ENCODE peak calls at places on chromosomes 11 and 22, in six cellular contexts. N, Y, O, V, G and K are unnamed samples.

GRCh38 chr22:46542011-46542985 is 4.9 kb upstream of the CELSR1 start:
- DNase-seq in N (peak; percentile 83), Y (peak; percentile 52), O (peak; percentile 21), V (peak; percentile 66), G (peak; percentile 45), K (peak; percentile 87)

GRCh38 chr11:45045692-45046471 is 95.2 kb upstream of the TP53I11 start:
- DNase-seq in N (peak; percentile 69), Y (no peak), O (no peak), V (peak; percentile 34), G (no peak), K (peak; percentile 79)

GRCh38 chr11:64659417-64660144 is 63.4 kb downstream of the NRXN2 start:
- DNase-seq in N (peak; percentile 64), Y (peak; percentile 87), O (no peak), V (no peak), G (peak; percentile 39), K (peak; percentile 93)

GRCh38 chr11:1759851-1760220 is 3.9 kb downstream of the CTSD start:
- DNase-seq in N (no peak), Y (no peak), O (no peak), V (no peak), G (no peak), K (no peak)

GRCh38 chr11:9753031-9753430 is 89.2 kb downstream of the SWAP70 start:
- DNase-seq in N (no peak), Y (no peak), O (no peak), V (no peak), G (peak; percentile 32), K (peak; percentile 84)

GRCh38 chr11:116353517-116353916 is 419.3 kb downstream of the BUD13 start:
- DNase-seq in N (no peak), Y (no peak), O (no peak), V (no peak), G (no peak), K (no peak)

GRCh38 chr11:37984991-37985390 is 1387.0 kb upstream of the RAG2 start:
- DNase-seq in N (no peak), Y (no peak), O (no peak), V (no peak), G (no peak), K (no peak)

GRCh38 chr11:102267602-102268001 is 49.7 kb upstream of the BIRC3 start:
- DNase-seq in N (peak; percentile 40), Y (peak; percentile 33), O (no peak), V (peak; percentile 18), G (no peak), K (no peak)

GRCh38 chr11:119739021-119739703 is 10.2 kb upstream of the NECTIN1 start:
- DNase-seq in N (no peak), Y (no peak), O (no peak), V (no peak), G (no peak), K (no peak)

GRCh38 chr11:73510106-73510505 is 87.8 kb downstream of the FAM168A start:
- DNase-seq in N (no peak), Y (no peak), O (no peak), V (no peak), G (no peak), K (no peak)

GRCh38 chr11:46302866-46303265 is 25.4 kb downstream of the CREB3L1 start:
- DNase-seq in N (no peak), Y (no peak), O (peak; percentile 87), V (no peak), G (no peak), K (no peak)

GRCh38 chr11:2825886-2826678 is 59.5 kb downstream of the CDKN1C start:
- DNase-seq in N (peak; percentile 20), Y (no peak), O (no peak), V (peak; percentile 61), G (peak; percentile 60), K (peak; percentile 92)
- TF ChIP-seq MYC in N (no peak), Y (no peak), O (no peak), V (no peak), G (no peak), K (peak; percentile 62)

GRCh38 chr22:20922141-20922751 is 5.0 kb downstream of the CRKL start:
- DNase-seq in N (no peak), Y (peak; percentile 49), O (no peak), V (no peak), G (no peak), K (no peak)
- TF ChIP-seq MYC in N (no peak), Y (no peak), O (no peak), V (no peak), G (no peak), K (no peak)

DNA sequence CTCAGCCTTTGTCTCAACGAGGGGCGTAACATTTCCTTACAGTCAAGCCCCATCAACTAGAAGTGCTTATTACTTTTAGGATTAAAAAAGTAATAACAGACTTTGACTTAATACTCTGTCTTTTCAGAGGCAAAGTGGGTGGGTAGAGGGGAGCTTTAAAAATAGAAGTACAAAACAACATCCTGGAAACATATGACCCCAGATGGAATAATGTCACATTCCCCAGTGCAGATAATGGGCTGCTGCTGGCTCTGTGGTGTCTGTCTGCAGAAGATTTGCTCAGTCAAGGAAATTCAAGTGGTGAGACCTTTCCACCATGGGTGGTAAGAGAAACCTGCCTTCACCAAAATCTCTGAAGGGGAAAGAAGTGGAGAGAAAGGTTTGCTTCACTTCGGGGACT is 36.2 kb downstream of the PPP2R1B start:
- DNase-seq in N (no peak), Y (peak; percentile 21), O (no peak), V (peak; percentile 59), G (no peak), K (no peak)
- TF ChIP-seq MYC in N (no peak), Y (no peak), O (no peak), V (no peak), G (no peak), K (no peak)

DNA sequence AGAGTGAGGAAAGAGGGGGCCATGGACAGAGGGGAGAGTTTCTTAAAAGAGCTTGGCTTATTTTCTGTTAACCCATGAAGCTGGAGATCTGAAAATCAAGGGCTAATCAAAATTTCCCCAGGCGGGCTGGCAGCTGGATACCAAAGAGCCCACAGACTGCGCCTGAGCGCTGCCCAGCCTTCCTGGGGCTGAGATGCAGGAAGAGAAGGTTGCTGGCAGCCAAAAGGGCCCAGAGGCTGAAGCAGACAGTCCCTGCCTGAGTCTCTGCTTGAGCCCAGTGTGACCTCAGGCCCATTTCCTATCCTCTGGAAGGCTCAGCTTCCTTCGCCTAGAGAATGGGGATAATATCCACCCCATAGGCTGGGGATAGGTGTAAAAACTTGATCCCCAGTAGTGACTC is 49.1 kb downstream of the ARRB1 start:
- DNase-seq in N (no peak), Y (no peak), O (no peak), V (peak; percentile 34), G (no peak), K (no peak)
- TF ChIP-seq MYC in N (no peak), Y (no peak), O (no peak), V (no peak), G (no peak), K (no peak)

DNA sequence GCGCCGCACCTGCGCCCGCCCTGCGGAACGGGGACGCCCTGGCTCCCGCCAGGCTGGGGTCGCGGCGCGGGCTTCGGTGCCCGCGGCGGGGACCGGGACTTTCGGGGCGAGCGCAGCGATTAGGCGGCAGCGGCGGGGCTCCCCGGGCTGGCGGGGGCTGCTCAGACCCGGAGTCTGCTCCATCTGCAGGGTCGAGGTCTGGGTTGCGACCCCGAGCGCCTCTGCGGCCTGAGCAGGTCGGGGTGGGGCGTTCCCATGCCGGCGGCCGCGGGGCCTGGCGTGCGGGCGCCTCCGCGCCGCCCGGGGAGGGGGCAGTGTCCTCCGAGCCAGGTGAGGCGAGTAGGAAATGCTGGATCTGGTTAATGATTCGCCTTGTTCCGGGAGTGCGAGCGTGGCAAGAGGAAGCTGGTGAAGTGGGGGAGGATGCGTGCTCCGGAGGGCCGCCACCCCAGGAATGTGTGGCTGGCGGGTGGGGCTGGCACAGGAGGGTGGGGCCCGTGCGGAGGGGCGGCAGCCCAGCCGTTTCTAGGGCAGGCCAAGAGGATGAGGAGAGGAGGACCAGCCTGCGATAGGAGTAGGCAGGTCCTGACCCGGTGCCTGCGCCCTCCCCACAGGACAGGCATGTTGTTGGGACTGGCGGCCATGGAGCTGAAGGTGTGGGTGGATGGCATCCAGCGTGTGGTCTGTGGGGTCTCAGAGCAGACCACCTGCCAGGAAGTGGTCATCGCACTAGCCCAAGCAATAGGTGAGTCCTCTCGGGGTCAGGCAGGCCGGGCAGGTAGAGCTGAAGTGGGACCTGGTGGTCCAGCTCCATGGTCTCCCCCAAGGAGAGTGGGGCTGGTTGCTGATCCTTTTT is 606 bp downstream of the RASSF7 start:
- DNase-seq in N (peak; percentile 78), Y (peak; percentile 37), O (no peak), V (no peak), G (peak; percentile 87), K (peak; percentile 67)
- TF ChIP-seq MYC in N (peak; percentile 42), Y (no peak), O (no peak), V (no peak), G (peak; percentile 76), K (no peak)